ENCODE peak calls at places on chromosome 14, in eight cellular contexts. One of them, this sample, is unnamed.
A peak's percentile ranks its signal among the peaks of the same experiment; 100 is the strongest.

GRCh38 chr14:50351016-50351415 is 38.9 kb downstream of the DMAC2L start:
- DNase-seq in NCI-H510A treated with DMSO at 0.1 percent for 48 hours: no peak
- DNase-seq in RCC 7860: peak; percentile 11
- DNase-seq in smooth muscle cell of the brain vasculature: no peak
- DNase-seq in H54: no peak
- DNase-seq in midbrain: no peak
- DNase-seq in stimulated activated CD4-positive, alpha-beta T cell treated with anti-CD3 and anti-CD28 coated beads, Interleukin-1b, Interleukin-23, amount 100 ng/mL, for 4 hours: no peak
- DNase-seq in WTC11: no peak
- DNase-seq in this sample: no peak

GRCh38 chr14:94481468-94482131 is 5.6 kb upstream of the SERPINA9 start:
- DNase-seq in NCI-H510A treated with DMSO at 0.1 percent for 48 hours: no peak
- DNase-seq in RCC 7860: peak; percentile 85
- DNase-seq in smooth muscle cell of the brain vasculature: no peak
- DNase-seq in H54: peak; percentile 38
- DNase-seq in midbrain: no peak
- DNase-seq in stimulated activated CD4-positive, alpha-beta T cell treated with anti-CD3 and anti-CD28 coated beads, Interleukin-1b, Interleukin-23, amount 100 ng/mL, for 4 hours: no peak
- DNase-seq in WTC11: no peak
- DNase-seq in this sample: no peak

GRCh38 chr14:80973918-80974317 is 18.5 kb downstream of the TSHR start:
- DNase-seq in NCI-H510A treated with DMSO at 0.1 percent for 48 hours: no peak
- DNase-seq in RCC 7860: peak; percentile 59
- DNase-seq in smooth muscle cell of the brain vasculature: no peak
- DNase-seq in H54: no peak
- DNase-seq in midbrain: no peak
- DNase-seq in stimulated activated CD4-positive, alpha-beta T cell treated with anti-CD3 and anti-CD28 coated beads, Interleukin-1b, Interleukin-23, amount 100 ng/mL, for 4 hours: no peak
- DNase-seq in WTC11: no peak
- DNase-seq in this sample: no peak

GRCh38 chr14:105605501-105606304 is 79.3 kb downstream of the TMEM121 start:
- DNase-seq in NCI-H510A treated with DMSO at 0.1 percent for 48 hours: no peak
- DNase-seq in RCC 7860: no peak
- DNase-seq in smooth muscle cell of the brain vasculature: no peak
- DNase-seq in H54: no peak
- DNase-seq in midbrain: no peak
- DNase-seq in stimulated activated CD4-positive, alpha-beta T cell treated with anti-CD3 and anti-CD28 coated beads, Interleukin-1b, Interleukin-23, amount 100 ng/mL, for 4 hours: no peak
- DNase-seq in WTC11: no peak
- DNase-seq in this sample: no peak

GRCh38 chr14:101058571-101058970 is 155.0 kb upstream of the RTL1 start:
- DNase-seq in NCI-H510A treated with DMSO at 0.1 percent for 48 hours: no peak
- DNase-seq in RCC 7860: no peak
- DNase-seq in smooth muscle cell of the brain vasculature: no peak
- DNase-seq in H54: no peak
- DNase-seq in midbrain: no peak
- DNase-seq in stimulated activated CD4-positive, alpha-beta T cell treated with anti-CD3 and anti-CD28 coated beads, Interleukin-1b, Interleukin-23, amount 100 ng/mL, for 4 hours: no peak
- DNase-seq in WTC11: no peak
- DNase-seq in this sample: no peak

GRCh38 chr14:51369814-51370213 is 129.8 kb downstream of the TMX1 start:
- DNase-seq in NCI-H510A treated with DMSO at 0.1 percent for 48 hours: no peak
- DNase-seq in RCC 7860: no peak
- DNase-seq in smooth muscle cell of the brain vasculature: no peak
- DNase-seq in H54: no peak
- DNase-seq in midbrain: no peak
- DNase-seq in stimulated activated CD4-positive, alpha-beta T cell treated with anti-CD3 and anti-CD28 coated beads, Interleukin-1b, Interleukin-23, amount 100 ng/mL, for 4 hours: peak; percentile 10
- DNase-seq in WTC11: peak; percentile 41
- DNase-seq in this sample: no peak

GRCh38 chr14:66610154-66610563 is 102.2 kb downstream of the GPHN start:
- DNase-seq in NCI-H510A treated with DMSO at 0.1 percent for 48 hours: no peak
- DNase-seq in RCC 7860: no peak
- DNase-seq in smooth muscle cell of the brain vasculature: no peak
- DNase-seq in H54: no peak
- DNase-seq in midbrain: no peak
- DNase-seq in stimulated activated CD4-positive, alpha-beta T cell treated with anti-CD3 and anti-CD28 coated beads, Interleukin-1b, Interleukin-23, amount 100 ng/mL, for 4 hours: no peak
- DNase-seq in WTC11: no peak
- DNase-seq in this sample: peak; percentile 27

GRCh38 chr14:56949828-56950227 is 139.5 kb upstream of the OTX2 start:
- DNase-seq in NCI-H510A treated with DMSO at 0.1 percent for 48 hours: no peak
- DNase-seq in RCC 7860: no peak
- DNase-seq in smooth muscle cell of the brain vasculature: no peak
- DNase-seq in H54: no peak
- DNase-seq in midbrain: no peak
- DNase-seq in stimulated activated CD4-positive, alpha-beta T cell treated with anti-CD3 and anti-CD28 coated beads, Interleukin-1b, Interleukin-23, amount 100 ng/mL, for 4 hours: no peak
- DNase-seq in WTC11: no peak
- DNase-seq in this sample: no peak

GRCh38 chr14:61080591-61081010 is 99.6 kb downstream of the SLC38A6 start:
- DNase-seq in NCI-H510A treated with DMSO at 0.1 percent for 48 hours: no peak
- DNase-seq in RCC 7860: no peak
- DNase-seq in smooth muscle cell of the brain vasculature: no peak
- DNase-seq in H54: no peak
- DNase-seq in midbrain: no peak
- DNase-seq in stimulated activated CD4-positive, alpha-beta T cell treated with anti-CD3 and anti-CD28 coated beads, Interleukin-1b, Interleukin-23, amount 100 ng/mL, for 4 hours: no peak
- DNase-seq in WTC11: no peak
- DNase-seq in this sample: no peak

GRCh38 chr14:54566410-54567223 is at the start of gene SAMD4A:
- DNase-seq in NCI-H510A treated with DMSO at 0.1 percent for 48 hours: peak; percentile 30
- DNase-seq in RCC 7860: peak; percentile 76
- DNase-seq in smooth muscle cell of the brain vasculature: no peak
- DNase-seq in H54: no peak
- DNase-seq in midbrain: peak; percentile 74
- DNase-seq in stimulated activated CD4-positive, alpha-beta T cell treated with anti-CD3 and anti-CD28 coated beads, Interleukin-1b, Interleukin-23, amount 100 ng/mL, for 4 hours: peak; percentile 44
- DNase-seq in WTC11: peak; percentile 65
- DNase-seq in this sample: peak; percentile 31

GRCh38 chr14:71372411-71372838 is 465.2 kb downstream of the PCNX1 start:
- DNase-seq in NCI-H510A treated with DMSO at 0.1 percent for 48 hours: no peak
- DNase-seq in RCC 7860: peak; percentile 10
- DNase-seq in smooth muscle cell of the brain vasculature: no peak
- DNase-seq in H54: no peak
- DNase-seq in midbrain: no peak
- DNase-seq in stimulated activated CD4-positive, alpha-beta T cell treated with anti-CD3 and anti-CD28 coated beads, Interleukin-1b, Interleukin-23, amount 100 ng/mL, for 4 hours: no peak
- DNase-seq in WTC11: no peak
- DNase-seq in this sample: no peak

GRCh38 chr14:50225974-50226297 is 5.4 kb downstream of the SOS2 start:
- DNase-seq in NCI-H510A treated with DMSO at 0.1 percent for 48 hours: peak; percentile 26
- DNase-seq in RCC 7860: no peak
- DNase-seq in smooth muscle cell of the brain vasculature: peak; percentile 1
- DNase-seq in H54: no peak
- DNase-seq in midbrain: no peak
- DNase-seq in stimulated activated CD4-positive, alpha-beta T cell treated with anti-CD3 and anti-CD28 coated beads, Interleukin-1b, Interleukin-23, amount 100 ng/mL, for 4 hours: no peak
- DNase-seq in WTC11: no peak
- DNase-seq in this sample: no peak

GRCh38 chr14:95257521-95257920 is 62.2 kb downstream of the CLMN start:
- DNase-seq in NCI-H510A treated with DMSO at 0.1 percent for 48 hours: no peak
- DNase-seq in RCC 7860: no peak
- DNase-seq in smooth muscle cell of the brain vasculature: no peak
- DNase-seq in H54: no peak
- DNase-seq in midbrain: no peak
- DNase-seq in stimulated activated CD4-positive, alpha-beta T cell treated with anti-CD3 and anti-CD28 coated beads, Interleukin-1b, Interleukin-23, amount 100 ng/mL, for 4 hours: no peak
- DNase-seq in WTC11: no peak
- DNase-seq in this sample: no peak

GRCh38 chr14:104266643-104267575 is 128.5 kb downstream of the KIF26A start:
- DNase-seq in NCI-H510A treated with DMSO at 0.1 percent for 48 hours: no peak
- DNase-seq in RCC 7860: no peak
- DNase-seq in smooth muscle cell of the brain vasculature: no peak
- DNase-seq in H54: no peak
- DNase-seq in midbrain: no peak
- DNase-seq in stimulated activated CD4-positive, alpha-beta T cell treated with anti-CD3 and anti-CD28 coated beads, Interleukin-1b, Interleukin-23, amount 100 ng/mL, for 4 hours: no peak
- DNase-seq in WTC11: no peak
- DNase-seq in this sample: no peak

GRCh38 chr14:68408680-68409079 is 384.2 kb downstream of the ZFP36L1 start:
- DNase-seq in NCI-H510A treated with DMSO at 0.1 percent for 48 hours: no peak
- DNase-seq in RCC 7860: no peak
- DNase-seq in smooth muscle cell of the brain vasculature: no peak
- DNase-seq in H54: no peak
- DNase-seq in midbrain: peak; percentile 8
- DNase-seq in stimulated activated CD4-positive, alpha-beta T cell treated with anti-CD3 and anti-CD28 coated beads, Interleukin-1b, Interleukin-23, amount 100 ng/mL, for 4 hours: no peak
- DNase-seq in WTC11: no peak
- DNase-seq in this sample: no peak

GRCh38 chr14:50003213-50004021 is 110.5 kb downstream of the ARF6 start:
- DNase-seq in NCI-H510A treated with DMSO at 0.1 percent for 48 hours: peak; percentile 42
- DNase-seq in RCC 7860: peak; percentile 60
- DNase-seq in smooth muscle cell of the brain vasculature: no peak
- DNase-seq in H54: peak; percentile 39
- DNase-seq in midbrain: no peak
- DNase-seq in stimulated activated CD4-positive, alpha-beta T cell treated with anti-CD3 and anti-CD28 coated beads, Interleukin-1b, Interleukin-23, amount 100 ng/mL, for 4 hours: peak; percentile 57
- DNase-seq in WTC11: peak; percentile 42
- DNase-seq in this sample: no peak

GRCh38 chr14:78836777-78837176 is 666.6 kb downstream of the NRXN3 start:
- DNase-seq in NCI-H510A treated with DMSO at 0.1 percent for 48 hours: peak; percentile 54
- DNase-seq in RCC 7860: peak; percentile 38
- DNase-seq in smooth muscle cell of the brain vasculature: no peak
- DNase-seq in H54: peak; percentile 7
- DNase-seq in midbrain: peak; percentile 70
- DNase-seq in stimulated activated CD4-positive, alpha-beta T cell treated with anti-CD3 and anti-CD28 coated beads, Interleukin-1b, Interleukin-23, amount 100 ng/mL, for 4 hours: no peak
- DNase-seq in WTC11: peak; percentile 78
- DNase-seq in this sample: peak; percentile 79

GRCh38 chr14:67551940-67552339 is 18.9 kb downstream of the PLEKHH1 start:
- DNase-seq in NCI-H510A treated with DMSO at 0.1 percent for 48 hours: no peak
- DNase-seq in RCC 7860: no peak
- DNase-seq in smooth muscle cell of the brain vasculature: no peak
- DNase-seq in H54: no peak
- DNase-seq in midbrain: no peak
- DNase-seq in stimulated activated CD4-positive, alpha-beta T cell treated with anti-CD3 and anti-CD28 coated beads, Interleukin-1b, Interleukin-23, amount 100 ng/mL, for 4 hours: no peak
- DNase-seq in WTC11: no peak
- DNase-seq in this sample: no peak

GRCh38 chr14:24052656-24053547 is 1.1 kb downstream of the CARMIL3 start:
- DNase-seq in NCI-H510A treated with DMSO at 0.1 percent for 48 hours: no peak
- DNase-seq in RCC 7860: no peak
- DNase-seq in smooth muscle cell of the brain vasculature: no peak
- DNase-seq in H54: no peak
- DNase-seq in midbrain: no peak
- DNase-seq in stimulated activated CD4-positive, alpha-beta T cell treated with anti-CD3 and anti-CD28 coated beads, Interleukin-1b, Interleukin-23, amount 100 ng/mL, for 4 hours: peak; percentile 37
- DNase-seq in WTC11: no peak
- DNase-seq in this sample: no peak

GRCh38 chr14:61953602-61954001 is 191.4 kb downstream of the SNAPC1 start:
- DNase-seq in NCI-H510A treated with DMSO at 0.1 percent for 48 hours: no peak
- DNase-seq in RCC 7860: no peak
- DNase-seq in smooth muscle cell of the brain vasculature: no peak
- DNase-seq in H54: no peak
- DNase-seq in midbrain: no peak
- DNase-seq in stimulated activated CD4-positive, alpha-beta T cell treated with anti-CD3 and anti-CD28 coated beads, Interleukin-1b, Interleukin-23, amount 100 ng/mL, for 4 hours: no peak
- DNase-seq in WTC11: no peak
- DNase-seq in this sample: no peak

GRCh38 chr14:86221000-86221399 is 691.1 kb downstream of the FLRT2 start:
- DNase-seq in NCI-H510A treated with DMSO at 0.1 percent for 48 hours: peak; percentile 19
- DNase-seq in RCC 7860: no peak
- DNase-seq in smooth muscle cell of the brain vasculature: no peak
- DNase-seq in H54: no peak
- DNase-seq in midbrain: no peak
- DNase-seq in stimulated activated CD4-positive, alpha-beta T cell treated with anti-CD3 and anti-CD28 coated beads, Interleukin-1b, Interleukin-23, amount 100 ng/mL, for 4 hours: no peak
- DNase-seq in WTC11: peak; percentile 70
- DNase-seq in this sample: peak; percentile 43

GRCh38 chr14:73887116-73887490 is 444 bp downstream of the ZNF410 start:
- DNase-seq in NCI-H510A treated with DMSO at 0.1 percent for 48 hours: no peak
- DNase-seq in RCC 7860: no peak
- DNase-seq in smooth muscle cell of the brain vasculature: no peak
- DNase-seq in H54: no peak
- DNase-seq in midbrain: no peak
- DNase-seq in stimulated activated CD4-positive, alpha-beta T cell treated with anti-CD3 and anti-CD28 coated beads, Interleukin-1b, Interleukin-23, amount 100 ng/mL, for 4 hours: no peak
- DNase-seq in WTC11: no peak
- DNase-seq in this sample: no peak

GRCh38 chr14:72615511-72616121 is 278.3 kb downstream of the DPF3 start:
- DNase-seq in NCI-H510A treated with DMSO at 0.1 percent for 48 hours: no peak
- DNase-seq in RCC 7860: peak; percentile 44
- DNase-seq in smooth muscle cell of the brain vasculature: no peak
- DNase-seq in H54: peak; percentile 47
- DNase-seq in midbrain: no peak
- DNase-seq in stimulated activated CD4-positive, alpha-beta T cell treated with anti-CD3 and anti-CD28 coated beads, Interleukin-1b, Interleukin-23, amount 100 ng/mL, for 4 hours: no peak
- DNase-seq in WTC11: no peak
- DNase-seq in this sample: no peak

GRCh38 chr14:75381642-75382041 is 46.2 kb upstream of the JDP2 start:
- DNase-seq in NCI-H510A treated with DMSO at 0.1 percent for 48 hours: no peak
- DNase-seq in RCC 7860: no peak
- DNase-seq in smooth muscle cell of the brain vasculature: no peak
- DNase-seq in H54: no peak
- DNase-seq in midbrain: no peak
- DNase-seq in stimulated activated CD4-positive, alpha-beta T cell treated with anti-CD3 and anti-CD28 coated beads, Interleukin-1b, Interleukin-23, amount 100 ng/mL, for 4 hours: no peak
- DNase-seq in WTC11: no peak
- DNase-seq in this sample: no peak

GRCh38 chr14:81427348-81428058 is 27.4 kb upstream of the STON2 start:
- DNase-seq in NCI-H510A treated with DMSO at 0.1 percent for 48 hours: peak; percentile 37
- DNase-seq in RCC 7860: no peak
- DNase-seq in smooth muscle cell of the brain vasculature: no peak
- DNase-seq in H54: no peak
- DNase-seq in midbrain: no peak
- DNase-seq in stimulated activated CD4-positive, alpha-beta T cell treated with anti-CD3 and anti-CD28 coated beads, Interleukin-1b, Interleukin-23, amount 100 ng/mL, for 4 hours: no peak
- DNase-seq in WTC11: no peak
- DNase-seq in this sample: no peak

GRCh38 chr14:59148334-59148900 is 40.0 kb upstream of the DAAM1 start:
- DNase-seq in NCI-H510A treated with DMSO at 0.1 percent for 48 hours: no peak
- DNase-seq in RCC 7860: no peak
- DNase-seq in smooth muscle cell of the brain vasculature: no peak
- DNase-seq in H54: no peak
- DNase-seq in midbrain: no peak
- DNase-seq in stimulated activated CD4-positive, alpha-beta T cell treated with anti-CD3 and anti-CD28 coated beads, Interleukin-1b, Interleukin-23, amount 100 ng/mL, for 4 hours: no peak
- DNase-seq in WTC11: no peak
- DNase-seq in this sample: no peak

GRCh38 chr14:21711360-21711961 is 37.8 kb upstream of the OR4E1 start:
- DNase-seq in NCI-H510A treated with DMSO at 0.1 percent for 48 hours: peak; percentile 48
- DNase-seq in RCC 7860: peak; percentile 4
- DNase-seq in smooth muscle cell of the brain vasculature: peak; percentile 1
- DNase-seq in H54: peak; percentile 4
- DNase-seq in midbrain: no peak
- DNase-seq in stimulated activated CD4-positive, alpha-beta T cell treated with anti-CD3 and anti-CD28 coated beads, Interleukin-1b, Interleukin-23, amount 100 ng/mL, for 4 hours: no peak
- DNase-seq in WTC11: no peak
- DNase-seq in this sample: peak; percentile 16

GRCh38 chr14:99066378-99066777 is 205.6 kb downstream of the BCL11B start:
- DNase-seq in NCI-H510A treated with DMSO at 0.1 percent for 48 hours: no peak
- DNase-seq in RCC 7860: no peak
- DNase-seq in smooth muscle cell of the brain vasculature: no peak
- DNase-seq in H54: no peak
- DNase-seq in midbrain: no peak
- DNase-seq in stimulated activated CD4-positive, alpha-beta T cell treated with anti-CD3 and anti-CD28 coated beads, Interleukin-1b, Interleukin-23, amount 100 ng/mL, for 4 hours: no peak
- DNase-seq in WTC11: no peak
- DNase-seq in this sample: no peak

GRCh38 chr14:105853089-105853906 is 326.9 kb downstream of the TMEM121 start:
- DNase-seq in NCI-H510A treated with DMSO at 0.1 percent for 48 hours: no peak
- DNase-seq in RCC 7860: no peak
- DNase-seq in smooth muscle cell of the brain vasculature: no peak
- DNase-seq in H54: no peak
- DNase-seq in midbrain: no peak
- DNase-seq in stimulated activated CD4-positive, alpha-beta T cell treated with anti-CD3 and anti-CD28 coated beads, Interleukin-1b, Interleukin-23, amount 100 ng/mL, for 4 hours: no peak
- DNase-seq in WTC11: no peak
- DNase-seq in this sample: no peak

GRCh38 chr14:64823305-64823985 is 56.3 kb downstream of the SPTB start:
- DNase-seq in NCI-H510A treated with DMSO at 0.1 percent for 48 hours: peak; percentile 89
- DNase-seq in RCC 7860: peak; percentile 23
- DNase-seq in smooth muscle cell of the brain vasculature: no peak
- DNase-seq in H54: peak; percentile 83
- DNase-seq in midbrain: peak; percentile 76
- DNase-seq in stimulated activated CD4-positive, alpha-beta T cell treated with anti-CD3 and anti-CD28 coated beads, Interleukin-1b, Interleukin-23, amount 100 ng/mL, for 4 hours: peak; percentile 63
- DNase-seq in WTC11: peak; percentile 86
- DNase-seq in this sample: no peak

GRCh38 chr14:88630565-88630964 is 67.7 kb downstream of the ZC3H14 start:
- DNase-seq in NCI-H510A treated with DMSO at 0.1 percent for 48 hours: no peak
- DNase-seq in RCC 7860: peak; percentile 96
- DNase-seq in smooth muscle cell of the brain vasculature: no peak
- DNase-seq in H54: no peak
- DNase-seq in midbrain: no peak
- DNase-seq in stimulated activated CD4-positive, alpha-beta T cell treated with anti-CD3 and anti-CD28 coated beads, Interleukin-1b, Interleukin-23, amount 100 ng/mL, for 4 hours: no peak
- DNase-seq in WTC11: no peak
- DNase-seq in this sample: no peak

GRCh38 chr14:99478133-99478532 is 2.5 kb downstream of the SETD3 start:
- DNase-seq in NCI-H510A treated with DMSO at 0.1 percent for 48 hours: no peak
- DNase-seq in RCC 7860: no peak
- DNase-seq in smooth muscle cell of the brain vasculature: no peak
- DNase-seq in H54: no peak
- DNase-seq in midbrain: no peak
- DNase-seq in stimulated activated CD4-positive, alpha-beta T cell treated with anti-CD3 and anti-CD28 coated beads, Interleukin-1b, Interleukin-23, amount 100 ng/mL, for 4 hours: no peak
- DNase-seq in WTC11: no peak
- DNase-seq in this sample: no peak

GRCh38 chr14:48035836-48036235 is 360.4 kb upstream of the MDGA2 start:
- DNase-seq in NCI-H510A treated with DMSO at 0.1 percent for 48 hours: no peak
- DNase-seq in RCC 7860: no peak
- DNase-seq in smooth muscle cell of the brain vasculature: no peak
- DNase-seq in H54: no peak
- DNase-seq in midbrain: no peak
- DNase-seq in stimulated activated CD4-positive, alpha-beta T cell treated with anti-CD3 and anti-CD28 coated beads, Interleukin-1b, Interleukin-23, amount 100 ng/mL, for 4 hours: no peak
- DNase-seq in WTC11: peak; percentile 49
- DNase-seq in this sample: no peak

GRCh38 chr14:77459072-77459723 is 1.3 kb downstream of the AHSA1 start:
- DNase-seq in NCI-H510A treated with DMSO at 0.1 percent for 48 hours: peak; percentile 32
- DNase-seq in RCC 7860: peak; percentile 12
- DNase-seq in smooth muscle cell of the brain vasculature: peak; percentile 51
- DNase-seq in H54: no peak
- DNase-seq in midbrain: peak; percentile 82
- DNase-seq in stimulated activated CD4-positive, alpha-beta T cell treated with anti-CD3 and anti-CD28 coated beads, Interleukin-1b, Interleukin-23, amount 100 ng/mL, for 4 hours: peak; percentile 30
- DNase-seq in WTC11: peak; percentile 80
- DNase-seq in this sample: peak; percentile 52